ENCODE peak calls at places on chromosome 22, in ten cellular contexts. P is brain microvascular endothelial cell; O is NCI-H526; L is brain pericyte; U is stimulated activated CD8-positive, alpha-beta memory T cell treated with anti-CD3 and anti-CD28 coated beads, Interleukin-15, amount 100 ng/mL, for 4 hours; K is fibroblast of gingiva; G is NCI-H446 treated with DMSO at 0.1 percent for 48 hours; R is lower leg skin; H is cardiac muscle cell; N is NCI-H524. W is an unnamed sample.

GRCh38 chr22:46090631-46091201 is 59.6 kb upstream of the PPARA start:
- DNase-seq in N (no peak), O (no peak), U (no peak), P (no peak), H (no peak), K (peak), G (no peak), R (peak), L (no peak), W (no peak)

GRCh38 chr22:45638834-45639746 is 32.5 kb upstream of the ATXN10 start:
- DNase-seq in U (no peak), H (peak), K (peak), R (peak), L (no peak), G (no peak), O (no peak), N (no peak), P (peak), W (no peak)

GRCh38 chr22:23066200-23067022 is 3.9 kb upstream of the GNAZ start:
- DNase-seq in O (no peak), N (no peak), P (no peak), L (no peak), U (no peak), R (peak), G (no peak), H (no peak), K (no peak), W (no peak)

GRCh38 chr22:42169055-42169469 is 38.5 kb upstream of the CYP2D6 start:
- DNase-seq in P (peak), O (peak), G (no peak), U (peak), N (peak), K (peak), R (no peak), H (peak), L (no peak), W (no peak)

GRCh38 chr22:46368871-46369715 is 33.6 kb downstream of the TRMU start:
- DNase-seq in L (no peak), P (no peak), G (no peak), H (no peak), U (no peak), K (no peak), R (no peak), O (no peak), N (no peak), W (no peak)

GRCh38 chr22:44443641-44444235 is 54.3 kb downstream of the RTL6 start:
- DNase-seq in H (no peak), N (no peak), R (peak), U (no peak), K (no peak), P (no peak), G (no peak), O (no peak), L (no peak), W (no peak)

GRCh38 chr22:48359613-48359965 is 1468.1 kb downstream of the BRD1 start:
- DNase-seq in R (no peak), O (no peak), K (no peak), P (no peak), N (no peak), H (no peak), G (no peak), L (no peak), U (no peak), W (no peak)

GRCh38 chr22:27028093-27028492 is 370.7 kb downstream of the MIAT start:
- DNase-seq in H (no peak), K (no peak), O (no peak), U (no peak), N (no peak), G (no peak), R (no peak), P (no peak), L (no peak), W (no peak)

GRCh38 chr22:29014773-29015172 is 46.9 kb downstream of the C22orf31 start:
- DNase-seq in H (no peak), R (no peak), O (no peak), G (no peak), L (no peak), U (no peak), N (no peak), K (no peak), P (no peak), W (no peak)

GRCh38 chr22:42934338-42934737 is 77.3 kb upstream of the ARFGAP3 start:
- DNase-seq in L (no peak), N (no peak), H (no peak), P (no peak), R (no peak), U (no peak), G (no peak), O (no peak), K (no peak), W (no peak)

GRCh38 chr22:49514656-49515055 is 313.0 kb downstream of the BRD1 start:
- DNase-seq in O (no peak), P (no peak), K (no peak), G (peak), N (no peak), R (peak), H (no peak), L (no peak), U (no peak), W (no peak)

GRCh38 chr22:39773976-39774539 is 119.5 kb downstream of the ENTHD1 start:
- DNase-seq in N (no peak), P (no peak), U (peak), K (no peak), H (peak), L (no peak), O (no peak), R (no peak), G (no peak), W (no peak)

GRCh38 chr22:19957445-19957844 is 15.8 kb upstream of the TXNRD2 start:
- DNase-seq in U (no peak), K (no peak), L (no peak), P (no peak), H (no peak), O (no peak), G (no peak), R (no peak), N (no peak), W (no peak)

GRCh38 chr22:42662114-42663021 is 13.2 kb upstream of the CYB5R3 start:
- DNase-seq in U (peak), G (no peak), L (no peak), P (peak), N (peak), K (peak), O (peak), H (peak), R (peak), W (no peak)

GRCh38 chr22:37924386-37925065 is 18.4 kb downstream of the MICALL1 start:
- DNase-seq in N (no peak), O (no peak), L (no peak), P (no peak), K (no peak), H (no peak), G (no peak), R (no peak), U (no peak), W (no peak)

GRCh38 chr22:49278357-49278756 is 549.3 kb downstream of the BRD1 start:
- DNase-seq in P (no peak), H (no peak), G (no peak), O (no peak), K (no peak), L (no peak), R (no peak), N (no peak), U (no peak), W (no peak)